ENCODE peak calls at places on chromosome 5, in four cellular contexts. E is GM12878, K is spleen, B is ovary. G is an unnamed sample.

GRCh38 chr5:146880985-146881384 is 2.4 kb upstream of the PPP2R2B start:
- DNase-seq in K (no peak), E (no peak), B (no peak), G (no peak)

GRCh38 chr5:1130218-1130946 is 18.5 kb upstream of the SLC12A7 start:
- DNase-seq in E (no peak), K (no peak), B (no peak), G (peak; percentile 35)

GRCh38 chr5:106167766-106168165 is 1503.0 kb downstream of the EFNA5 start:
- DNase-seq in E (no peak), K (no peak), B (no peak), G (no peak)

GRCh38 chr5:173042708-173043107 is 13.4 kb upstream of the CREBRF start:
- DNase-seq in K (no peak), E (no peak), B (no peak), G (peak; percentile 59)

GRCh38 chr5:171295299-171295698 is 13.7 kb upstream of the TLX3 start:
- DNase-seq in B (no peak), E (no peak), K (no peak), G (no peak)

GRCh38 chr5:174785120-174785680 is 60.8 kb downstream of the MSX2 start:
- DNase-seq in E (no peak), B (no peak), K (no peak), G (no peak)

GRCh38 chr5:144281784-144282183 is 111.1 kb downstream of the KCTD16 start:
- DNase-seq in B (no peak), E (no peak), K (no peak), G (no peak)

GRCh38 chr5:56321236-56321881 is 88.2 kb upstream of the ANKRD55 start:
- DNase-seq in K (no peak), E (no peak), B (no peak), G (no peak)

GRCh38 chr5:60366489-60366888 is 333.5 kb downstream of the DEPDC1B start:
- DNase-seq in E (no peak), K (no peak), B (no peak), G (no peak)

GRCh38 chr5:170192829-170193228 is 40.0 kb upstream of the C5orf58 start:
- DNase-seq in K (no peak), B (no peak), E (no peak), G (no peak)

GRCh38 chr5:107563957-107564544 is 106.7 kb downstream of the EFNA5 start:
- DNase-seq in K (no peak), E (no peak), B (no peak), G (no peak)

DNA sequence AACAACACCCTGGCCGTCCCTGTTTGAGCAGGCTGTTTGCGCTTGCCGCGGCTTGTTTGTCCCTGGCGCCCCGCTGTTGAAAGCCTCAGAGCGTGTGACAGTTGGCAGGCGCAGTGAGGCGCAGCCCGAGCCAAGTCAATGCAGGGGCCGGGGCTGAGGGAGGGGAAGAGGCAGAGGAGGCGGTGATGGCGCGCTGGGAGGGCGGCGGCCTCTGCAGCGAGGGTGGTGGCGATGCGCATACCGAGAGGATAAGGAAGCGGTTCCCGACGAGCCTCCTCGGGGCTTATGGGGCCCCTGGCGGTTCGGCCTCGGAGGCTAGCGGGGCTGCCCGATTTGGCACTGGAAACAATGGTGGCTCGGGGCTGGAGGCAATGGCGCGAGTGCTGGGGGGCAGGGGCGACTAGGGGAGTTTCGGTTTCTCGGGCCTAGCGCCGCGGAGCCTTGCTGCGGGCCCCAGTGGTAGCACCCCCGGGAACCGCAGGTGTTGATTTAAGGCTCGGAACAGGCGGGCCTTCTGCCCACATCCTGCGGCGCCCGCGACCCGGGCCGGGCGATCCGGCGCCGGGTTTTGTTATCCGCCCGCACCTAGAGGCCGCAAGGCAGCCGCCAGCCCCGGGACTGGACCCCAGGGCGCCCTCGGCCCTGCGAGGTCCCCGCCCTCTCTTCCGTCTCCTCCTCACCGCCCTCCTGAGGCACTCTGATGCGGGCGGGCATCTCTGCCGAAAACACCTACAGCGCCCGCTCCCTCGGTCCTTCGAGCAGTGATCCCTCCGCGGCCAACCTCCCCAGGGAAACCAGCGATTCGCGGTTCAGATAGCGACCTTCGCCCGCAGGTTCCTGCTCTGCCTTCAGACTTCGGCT is 955 bp upstream of the LNPEP start:
- DNase-seq in B (peak; percentile 94), E (peak; percentile 86), K (peak; percentile 99), G (peak; percentile 91)
- TF ChIP-seq POLR2A in B (peak; percentile 76), E (peak; percentile 85), K (peak; percentile 76), G (peak; percentile 33)

DNA sequence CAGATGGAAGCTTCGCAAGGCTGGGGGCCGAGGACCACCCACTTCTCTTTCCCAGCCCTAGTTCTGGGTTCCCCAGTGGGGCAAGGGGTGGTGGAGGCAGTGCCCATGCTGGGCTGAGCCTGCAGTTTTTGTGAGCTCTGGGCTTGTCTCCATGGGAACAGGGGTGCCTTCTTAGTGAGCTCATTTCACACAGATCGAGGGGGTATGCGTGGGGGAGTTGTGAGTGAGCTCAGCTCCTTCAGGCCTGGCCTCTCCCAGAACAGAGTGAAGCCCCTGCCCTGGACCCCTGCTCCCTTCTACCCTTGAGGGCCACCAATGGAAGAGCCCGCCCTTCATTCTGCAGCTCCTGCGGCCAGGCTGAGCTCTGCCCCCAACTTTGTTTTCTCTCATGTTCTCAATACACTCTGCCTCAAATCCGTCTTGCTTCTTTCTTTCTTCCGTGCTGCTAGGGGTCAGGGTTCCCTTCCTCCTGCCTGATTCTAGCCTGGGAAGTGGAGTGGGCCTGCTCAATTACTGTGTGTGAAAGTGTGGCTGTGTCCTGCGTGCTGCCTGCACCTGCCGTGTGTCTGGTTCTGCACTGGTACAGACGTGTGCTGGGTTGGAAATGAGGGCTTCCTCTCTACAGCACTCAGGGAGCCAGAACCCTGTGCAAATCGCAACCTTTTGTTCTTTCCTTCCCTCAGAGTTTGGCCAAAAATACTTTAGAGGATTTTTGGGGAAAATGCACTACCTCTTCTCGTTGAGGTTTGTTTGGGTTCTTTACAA is 8.9 kb upstream of the MYOZ3 start:
- DNase-seq in B (no peak), E (no peak), K (no peak), G (no peak)
- H3K27ac ChIP-seq in B (no peak overlapping the region), E (no peak overlapping the region), K (peak overlapping the region; percentile 28), G (no peak overlapping the region)

GRCh38 chr5:160119142-160119904 is at the start of gene PWWP2A:
- DNase-seq in K (peak; percentile 99), E (peak; percentile 100), B (peak; percentile 98), G (peak; percentile 100)
- TF ChIP-seq POLR2A in K (no peak), E (peak; percentile 86), B (peak; percentile 78), G (peak; percentile 90)

DNA sequence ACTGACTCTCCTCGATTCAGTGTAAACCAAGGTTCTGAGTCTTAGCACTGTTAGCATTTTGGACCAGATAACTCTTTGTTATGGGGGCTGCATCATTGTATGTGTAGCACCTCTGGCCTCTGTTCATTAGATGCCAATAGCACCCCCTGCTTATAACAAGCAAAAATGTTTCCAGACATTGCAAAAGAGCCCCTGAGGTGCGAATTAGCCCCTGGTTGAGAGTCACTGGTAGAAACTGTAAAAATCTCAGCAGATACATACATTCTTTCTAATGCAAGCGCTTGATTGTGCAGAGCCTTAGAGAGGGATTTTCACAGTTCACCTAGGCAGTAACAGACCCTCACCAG is 2.8 kb downstream of the ADRB2 start:
- DNase-seq in B (no peak), K (no peak), E (no peak), G (no peak)
- H3K27ac ChIP-seq in B (no peak overlapping the region), K (peak overlapping the region; percentile 96), E (no peak overlapping the region), G (peak overlapping the region; percentile 44)

GRCh38 chr5:176775409-176775808 is 35.0 kb upstream of the UNC5A start:
- DNase-seq in B (no peak), K (no peak), E (no peak), G (no peak)

GRCh38 chr5:176774216-176775171 is 35.9 kb upstream of the UNC5A start:
- DNase-seq in B (no peak), K (peak; percentile 43), E (no peak), G (no peak)

GRCh38 chr5:176776916-176777315 is 33.4 kb upstream of the UNC5A start:
- DNase-seq in K (peak; percentile 13), B (no peak), E (no peak), G (no peak)

GRCh38 chr5:176778921-176779465 is 31.4 kb upstream of the UNC5A start:
- DNase-seq in B (no peak), K (peak; percentile 19), E (no peak), G (no peak)

GRCh38 chr5:176776141-176776865 is 34.1 kb upstream of the UNC5A start:
- DNase-seq in K (peak; percentile 21), E (no peak), B (no peak), G (no peak)
- TF ChIP-seq POLR2A in K (no peak), E (no peak), B (no peak), G (no peak)

G was measured in prostate gland.